ENCODE peak calls at places on chromosomes 11 and 22, in six cellular contexts. L, Z, H, A, I and Q are unnamed samples.

GRCh38 chr22:20324139-20324516 is 4.3 kb upstream of the DGCR6L start:
- DNase-seq in H (no peak), Z (no peak), I (no peak), L (no peak), A (peak; percentile 39), Q (no peak)

GRCh38 chr11:110921742-110922200 is 209.5 kb upstream of the ARHGAP20 start:
- DNase-seq in H (no peak), I (no peak), L (no peak), A (peak; percentile 86), Z (no peak), Q (no peak)

GRCh38 chr11:64074239-64074638 is 38.5 kb downstream of the FLRT1 start:
- DNase-seq in A (no peak), H (no peak), L (no peak), Z (no peak), I (no peak), Q (no peak)

GRCh38 chr11:131465056-131465455 is 94.6 kb downstream of the NTM start:
- DNase-seq in I (no peak), L (no peak), Z (no peak), H (no peak), A (no peak), Q (no peak)

GRCh38 chr11:59560290-59560701 is 49.0 kb downstream of the OR4D9 start:
- DNase-seq in H (peak; percentile 77), A (peak; percentile 88), Z (peak; percentile 45), L (peak; percentile 59), I (peak; percentile 80), Q (peak; percentile 79)

GRCh38 chr22:47195676-47196492 is 433.4 kb downstream of the TBC1D22A start:
- DNase-seq in H (no peak), Z (peak; percentile 3), A (peak; percentile 66), L (no peak), I (no peak), Q (no peak)

GRCh38 chr11:73236879-73237278 is 18.8 kb downstream of the P2RY2 start:
- DNase-seq in L (no peak), A (no peak), I (peak; percentile 29), H (no peak), Z (peak; percentile 48), Q (peak; percentile 29)

GRCh38 chr22:38443675-38444521 is 11.1 kb downstream of the KCNJ4 start:
- DNase-seq in A (no peak), H (no peak), L (no peak), I (no peak), Z (no peak), Q (no peak)

GRCh38 chr11:64251986-64252837 is 882 bp downstream of the PLCB3 start:
- DNase-seq in H (no peak), Z (peak; percentile 58), L (no peak), I (peak; percentile 28), A (peak; percentile 92), Q (no peak)

GRCh38 chr11:67114275-67114896 is 4.7 kb upstream of the KDM2A start:
- DNase-seq in A (peak; percentile 74), L (no peak), H (no peak), Z (no peak), I (no peak), Q (no peak)

GRCh38 chr22:22380098-22381030 is 128.2 kb downstream of the ZNF280B start:
- DNase-seq in Z (no peak), A (no peak), H (no peak), I (no peak), L (no peak), Q (peak; percentile 50)

GRCh38 chr22:49380828-49381114 is 446.9 kb downstream of the BRD1 start:
- DNase-seq in Z (no peak), H (no peak), L (no peak), I (no peak), A (no peak), Q (no peak)

GRCh38 chr11:134407321-134407828 is 4.7 kb downstream of the B3GAT1 start:
- DNase-seq in Z (no peak), L (no peak), A (no peak), I (no peak), H (no peak), Q (no peak)

GRCh38 chr22:32910358-32910757 is 108.9 kb downstream of the TIMP3 start:
- DNase-seq in H (no peak), A (no peak), Z (no peak), L (no peak), I (no peak), Q (no peak)

GRCh38 chr22:45848904-45849303 is 128.1 kb downstream of the WNT7B start:
- DNase-seq in Z (no peak), H (no peak), A (no peak), I (no peak), L (no peak), Q (no peak)

GRCh38 chr11:13343931-13344717 is 66.5 kb downstream of the BMAL1 start:
- DNase-seq in L (peak; percentile 24), I (peak; percentile 63), Z (peak; percentile 58), A (no peak), H (peak; percentile 44), Q (peak; percentile 60)

GRCh38 chr22:47550524-47551437 is 788.3 kb downstream of the TBC1D22A start:
- DNase-seq in A (peak; percentile 70), I (no peak), H (no peak), L (no peak), Z (no peak), Q (no peak)

GRCh38 chr22:24233235-24233634 is 11.6 kb downstream of the GGT5 start:
- DNase-seq in H (no peak), A (no peak), Z (no peak), L (no peak), I (no peak), Q (no peak)

GRCh38 chr22:44723801-44724200 is 21.8 kb downstream of the PRR5 start:
- DNase-seq in I (no peak), Z (no peak), L (no peak), A (no peak), H (no peak), Q (no peak)

GRCh38 chr22:37237371-37238268 is 6.4 kb downstream of the RAC2 start:
- DNase-seq in A (no peak), I (no peak), Z (no peak), L (no peak), H (no peak), Q (no peak)

GRCh38 chr11:34790620-34791019 is 125.6 kb downstream of the APIP start:
- DNase-seq in Z (no peak), L (no peak), H (no peak), A (no peak), I (no peak), Q (no peak)

GRCh38 chr11:73176145-73176891 is 34.2 kb upstream of the FCHSD2 start:
- DNase-seq in L (no peak), H (peak; percentile 13), A (no peak), I (no peak), Z (no peak), Q (no peak)

GRCh38 chr22:42368379-42369249 is 63.6 kb downstream of the NFAM1 start:
- DNase-seq in L (no peak), A (no peak), Z (no peak), I (peak; percentile 41), H (peak; percentile 63), Q (no peak)

GRCh38 chr11:16418698-16419097 is 62.4 kb upstream of the SOX6 start:
- DNase-seq in A (no peak), H (no peak), Z (no peak), I (no peak), L (no peak), Q (no peak)

GRCh38 chr22:36606114-36606513 is 77.1 kb upstream of the EIF3D start:
- DNase-seq in Z (peak; percentile 24), L (peak; percentile 13), A (no peak), I (no peak), H (no peak), Q (no peak)

GRCh38 chr11:75474878-75475766 is 42.1 kb upstream of the KLHL35 start:
- DNase-seq in A (no peak), I (no peak), Z (peak; percentile 63), L (no peak), H (peak; percentile 39), Q (no peak)

GRCh38 chr11:69437001-69437875 is 44.2 kb upstream of the LINC01488 start:
- DNase-seq in Z (no peak), L (no peak), H (no peak), I (no peak), A (no peak), Q (no peak)

GRCh38 chr11:123330071-123330470 is 100.0 kb upstream of the GRAMD1B start:
- DNase-seq in L (no peak), Z (no peak), H (no peak), A (no peak), I (no peak), Q (no peak)

GRCh38 chr11:122743949-122744876 is 88.7 kb downstream of the UBASH3B start:
- DNase-seq in I (no peak), H (no peak), A (peak; percentile 88), L (no peak), Z (no peak), Q (peak; percentile 31)

GRCh38 chr11:126611438-126611837 is 256.0 kb downstream of the ST3GAL4 start:
- DNase-seq in Z (no peak), I (no peak), H (no peak), L (no peak), A (no peak), Q (no peak)

GRCh38 chr22:48428556-48429371 is 1398.9 kb downstream of the BRD1 start:
- DNase-seq in A (no peak), H (no peak), I (no peak), L (no peak), Z (no peak), Q (no peak)

GRCh38 chr11:74739546-74740270 is 8.5 kb upstream of the CHRDL2 start:
- DNase-seq in L (peak; percentile 12), I (no peak), Z (no peak), H (peak; percentile 41), A (peak; percentile 84), Q (peak; percentile 28)

GRCh38 chr11:125211191-125211953 is 46.8 kb downstream of the PKNOX2 start:
- DNase-seq in Z (no peak), A (no peak), H (peak; percentile 55), L (no peak), I (no peak), Q (no peak)

GRCh38 chr11:12573707-12574106 is 100.5 kb upstream of the TEAD1 start:
- DNase-seq in H (no peak), Z (no peak), A (no peak), I (no peak), L (no peak), Q (no peak)

GRCh38 chr11:121318848-121319834 is 26.6 kb downstream of the SC5D start:
- DNase-seq in H (peak; percentile 57), A (no peak), Z (peak; percentile 10), L (peak; percentile 22), I (peak; percentile 65), Q (peak; percentile 53)

GRCh38 chr22:29214232-29214631 is 8.5 kb downstream of the EMID1 start:
- DNase-seq in A (peak; percentile 75), L (no peak), Z (no peak), H (no peak), I (no peak), Q (no peak)